ENCODE peak calls at places on chromosomes 12 and 14, in nine cellular contexts. E, S, U, W, X, Z, H, T and J are unnamed samples.

GRCh38 chr12:6603095-6603567 is 4.0 kb downstream of the CHD4 start:
- DNase-seq in E (no peak), S (peak), U (no peak), W (peak), X (peak), Z (peak), H (no peak), T (peak), J (no peak)

GRCh38 chr12:111757361-111758119 is 9.2 kb upstream of the ALDH2 start:
- DNase-seq in E (no peak), S (no peak), U (no peak), W (peak), X (peak), Z (no peak), H (peak), T (peak), J (no peak)

GRCh38 chr14:39398382-39398781 is 33.9 kb downstream of the FBXO33 start:
- DNase-seq in E (no peak), S (no peak), U (no peak), W (no peak), X (no peak), Z (no peak), H (no peak), T (no peak), J (no peak)

GRCh38 chr12:6200266-6201198 is at the start of gene CD9:
- DNase-seq in E (no peak), S (peak), U (no peak), W (no peak), X (peak), Z (peak), H (no peak), T (no peak), J (no peak)

GRCh38 chr14:64673748-64674147 is 30.5 kb upstream of the PLEKHG3 start:
- DNase-seq in E (no peak), S (no peak), U (no peak), W (no peak), X (no peak), Z (peak), H (peak), T (peak), J (no peak)

GRCh38 chr12:128140551-128140950 is 126.4 kb upstream of the TMEM132C start:
- DNase-seq in E (no peak), S (no peak), U (no peak), W (no peak), X (no peak), Z (no peak), H (no peak), T (no peak), J (no peak)

GRCh38 chr12:74317078-74317581 is 220.5 kb upstream of the ATXN7L3B start:
- DNase-seq in E (peak), S (peak), U (no peak), W (peak), X (peak), Z (peak), H (no peak), T (no peak), J (peak)

GRCh38 chr14:98138666-98139065 is 1133.3 kb downstream of the BCL11B start:
- DNase-seq in E (no peak), S (peak), U (peak), W (no peak), X (no peak), Z (peak), H (no peak), T (peak), J (peak)

GRCh38 chr12:11754256-11754655 is 104.8 kb downstream of the ETV6 start:
- DNase-seq in E (no peak), S (no peak), U (no peak), W (no peak), X (no peak), Z (no peak), H (no peak), T (no peak), J (no peak)

GRCh38 chr12:86772688-86773087 is 516.5 kb upstream of the MGAT4C start:
- DNase-seq in E (no peak), S (no peak), U (no peak), W (peak), X (no peak), Z (peak), H (no peak), T (no peak), J (no peak)

GRCh38 chr12:33669349-33669748 is 229.7 kb upstream of the SYT10 start:
- DNase-seq in E (no peak), S (no peak), U (no peak), W (no peak), X (no peak), Z (no peak), H (no peak), T (no peak), J (no peak)

GRCh38 chr12:33676866-33677265 is 237.2 kb upstream of the SYT10 start:
- DNase-seq in E (no peak), S (no peak), U (no peak), W (no peak), X (no peak), Z (no peak), H (no peak), T (no peak), J (no peak)

GRCh38 chr12:33671676-33672075 is 232.1 kb upstream of the SYT10 start:
- DNase-seq in E (no peak), S (no peak), U (no peak), W (no peak), X (no peak), Z (no peak), H (no peak), T (no peak), J (no peak)

GRCh38 chr12:33670284-33670683 is 230.7 kb upstream of the SYT10 start:
- DNase-seq in E (no peak), S (no peak), U (no peak), W (no peak), X (no peak), Z (no peak), H (no peak), T (no peak), J (no peak)

GRCh38 chr12:33672879-33673577 is 233.4 kb upstream of the SYT10 start:
- DNase-seq in E (no peak), S (no peak), U (no peak), W (no peak), X (no peak), Z (no peak), H (no peak), T (no peak), J (no peak)
- TF ChIP-seq CTCF in E (no peak), S (no peak), U (no peak), W (no peak), X (no peak), Z (no peak), H (no peak), T (no peak), J (no peak)

DNA sequence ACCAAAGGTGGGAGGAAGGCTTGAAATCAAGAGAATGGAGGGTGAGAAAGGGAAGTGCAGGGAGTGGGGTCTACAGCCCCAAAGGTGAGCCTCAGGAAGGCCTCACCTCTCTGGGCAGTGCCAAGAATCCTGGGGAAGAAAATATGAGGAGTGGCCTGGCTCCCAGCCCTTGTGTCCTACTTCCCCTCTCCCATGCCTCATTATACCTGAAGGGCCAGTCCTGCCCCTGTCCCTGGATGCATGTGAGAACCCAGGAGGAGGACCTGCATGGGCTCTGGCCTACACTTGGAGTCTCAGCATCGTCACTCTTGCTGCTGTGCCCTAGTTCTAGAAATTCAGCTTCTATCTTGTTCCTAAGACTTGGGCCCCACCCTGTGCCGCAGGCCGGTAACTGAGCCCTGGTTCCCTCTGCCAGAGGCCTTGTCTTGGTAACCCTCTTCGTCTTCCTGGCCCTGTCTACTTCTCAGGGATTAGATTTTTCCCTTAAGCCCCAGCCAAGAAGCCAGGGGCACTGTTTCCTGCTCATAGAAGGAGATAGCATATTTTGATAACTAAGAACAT is 10.9 kb upstream of the MYH7 start:
- DNase-seq in E (no peak), S (peak), U (no peak), W (no peak), X (no peak), Z (no peak), H (no peak), T (no peak), J (no peak)
- TF ChIP-seq CTCF in E (no peak), S (peak), U (no peak), W (no peak), X (peak), Z (no peak), H (no peak), T (no peak), J (no peak)

DNA sequence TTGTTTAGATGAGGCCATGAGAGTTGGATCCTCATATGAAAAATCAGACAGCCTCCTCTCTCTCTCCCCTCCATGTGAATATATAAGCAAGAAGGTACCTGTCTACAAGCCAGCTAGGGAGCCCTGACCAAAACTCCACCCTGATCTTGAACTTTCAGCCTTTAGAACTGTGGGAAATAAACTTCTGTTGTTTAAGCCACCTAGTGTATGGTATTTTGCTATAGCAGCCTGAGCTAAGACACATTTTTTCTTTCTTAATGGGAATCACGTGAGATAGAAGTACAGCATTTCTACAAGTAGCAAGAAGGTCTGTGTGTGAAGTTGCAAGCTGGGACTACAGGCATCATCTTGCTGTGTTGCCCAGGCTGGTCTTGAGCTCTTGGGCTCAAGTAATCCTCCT is 16.3 kb upstream of the ABHD12B start:
- DNase-seq in E (no peak), S (no peak), U (no peak), W (no peak), X (no peak), Z (no peak), H (no peak), T (no peak), J (no peak)
- TF ChIP-seq CTCF in E (no peak), S (no peak), U (no peak), W (no peak), X (no peak), Z (no peak), H (no peak), T (no peak), J (no peak)

GRCh38 chr12:42704340-42704739 is 114.8 kb upstream of the PRICKLE1 start:
- DNase-seq in E (no peak), S (no peak), U (no peak), W (no peak), X (no peak), Z (no peak), H (no peak), T (no peak), J (no peak)

GRCh38 chr12:42707312-42707711 is 117.8 kb upstream of the PRICKLE1 start:
- DNase-seq in E (no peak), S (no peak), U (no peak), W (no peak), X (no peak), Z (no peak), H (no peak), T (no peak), J (no peak)

GRCh38 chr12:42705863-42706262 is 116.3 kb upstream of the PRICKLE1 start:
- DNase-seq in E (peak), S (no peak), U (peak), W (peak), X (peak), Z (peak), H (no peak), T (no peak), J (no peak)

GRCh38 chr12:42706331-42706730 is 116.8 kb upstream of the PRICKLE1 start:
- DNase-seq in E (no peak), S (no peak), U (no peak), W (no peak), X (no peak), Z (peak), H (no peak), T (no peak), J (no peak)

DNA sequence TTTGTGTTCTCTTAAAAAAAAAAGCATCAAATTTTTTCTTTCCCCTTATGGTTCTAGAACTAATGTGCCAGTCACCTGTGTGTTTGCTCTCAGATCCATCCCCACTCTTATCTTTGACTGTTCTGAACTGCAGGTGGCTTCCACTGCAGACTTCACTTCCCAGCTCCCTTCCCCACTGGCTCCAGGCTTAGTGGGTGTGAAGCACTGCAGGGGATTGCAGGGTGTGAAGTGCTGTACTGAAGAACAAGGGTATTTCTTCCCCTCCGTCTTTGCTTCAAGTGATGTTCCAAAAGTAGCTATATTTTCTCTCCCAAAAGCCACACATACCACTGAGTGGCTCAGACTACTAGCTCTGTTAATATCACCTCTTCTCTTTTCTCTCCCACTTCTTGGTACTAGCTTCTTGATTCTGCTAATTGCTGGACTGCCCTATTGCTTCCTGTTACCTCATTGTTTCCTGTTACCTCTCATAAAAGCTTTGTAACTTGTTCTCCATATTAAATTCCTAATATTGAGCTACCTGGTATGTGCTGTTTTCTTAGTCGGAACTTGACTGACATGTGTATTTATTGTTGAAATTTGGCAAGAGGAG is 115.4 kb upstream of the PRICKLE1 start:
- DNase-seq in E (no peak), S (no peak), U (no peak), W (no peak), X (no peak), Z (no peak), H (no peak), T (peak), J (no peak)
- TF ChIP-seq CTCF in E (no peak), S (no peak), U (no peak), W (no peak), X (no peak), Z (no peak), H (no peak), T (no peak), J (no peak)

GRCh38 chr12:26832817-26833691 is at the start of gene ITPR2:
- DNase-seq in E (peak), S (peak), U (peak), W (peak), X (peak), Z (peak), H (peak), T (peak), J (peak)
- TF ChIP-seq CTCF in E (peak), S (peak), U (peak), W (no peak), X (peak), Z (peak), H (no peak), T (no peak), J (no peak)

GRCh38 chr12:5073838-5074237 is 30.2 kb downstream of the KCNA5 start:
- DNase-seq in E (no peak), S (peak), U (no peak), W (no peak), X (no peak), Z (no peak), H (no peak), T (no peak), J (no peak)

GRCh38 chr12:5072326-5072725 is 28.6 kb downstream of the KCNA5 start:
- DNase-seq in E (no peak), S (peak), U (no peak), W (no peak), X (no peak), Z (no peak), H (no peak), T (no peak), J (no peak)

GRCh38 chr12:5073054-5073453 is 29.4 kb downstream of the KCNA5 start:
- DNase-seq in E (no peak), S (no peak), U (no peak), W (no peak), X (no peak), Z (no peak), H (no peak), T (no peak), J (no peak)

GRCh38 chr12:5070090-5070489 is 26.4 kb downstream of the KCNA5 start:
- DNase-seq in E (no peak), S (peak), U (no peak), W (no peak), X (no peak), Z (no peak), H (no peak), T (no peak), J (no peak)

GRCh38 chr12:5071496-5071895 is 27.8 kb downstream of the KCNA5 start:
- DNase-seq in E (no peak), S (no peak), U (no peak), W (no peak), X (no peak), Z (no peak), H (no peak), T (no peak), J (no peak)
- TF ChIP-seq CTCF in E (no peak), S (peak), U (peak), W (no peak), X (no peak), Z (no peak), H (no peak), T (no peak), J (peak)

DNA sequence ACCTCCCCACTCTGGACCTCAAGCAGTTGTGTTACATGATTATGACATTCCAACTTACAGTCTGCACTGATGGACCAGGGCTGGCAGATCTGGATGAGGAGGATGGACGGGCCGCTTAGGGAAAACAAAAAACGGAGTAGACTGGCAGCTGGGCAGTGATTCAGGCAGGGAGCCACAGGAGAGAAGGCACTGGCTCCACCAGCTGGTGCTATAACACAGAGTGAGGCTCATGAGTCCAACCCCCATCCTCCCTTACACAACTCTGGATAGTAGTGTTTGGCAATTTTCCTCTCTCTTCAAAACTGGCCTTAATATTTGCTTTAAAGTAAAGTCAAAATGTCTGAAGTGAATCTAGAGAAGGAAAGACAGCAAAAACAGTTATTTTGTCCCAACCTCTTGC is 9.7 kb upstream of the RIC8B start:
- DNase-seq in E (no peak), S (no peak), U (no peak), W (no peak), X (no peak), Z (peak), H (no peak), T (peak), J (no peak)
- TF ChIP-seq CTCF in E (no peak), S (no peak), U (no peak), W (no peak), X (peak), Z (no peak), H (no peak), T (no peak), J (no peak)